ENCODE peak calls at places on chromosomes 12 and 14, in five cellular contexts. R is transverse colon, K is stomach, E is prostate gland, V is tibial nerve. H is an unnamed sample.

GRCh38 chr12:12176402-12176801 is 90.4 kb downstream of the LRP6 start:
- DNase-seq in R (no peak), K (no peak), E (no peak), V (no peak), H (no peak)

GRCh38 chr12:124666722-124667259 is 99.4 kb upstream of the NCOR2 start:
- DNase-seq in R (no peak), K (no peak), E (no peak), V (no peak), H (no peak)

GRCh38 chr12:56880416-56881035 is 53.7 kb downstream of the SDR9C7 start:
- DNase-seq in R (no peak), K (no peak), E (no peak), V (no peak), H (no peak)

GRCh38 chr12:67382206-67382871 is 113.2 kb downstream of the CAND1 start:
- DNase-seq in R (no peak), K (no peak), E (no peak), V (no peak), H (no peak)

GRCh38 chr12:96140110-96140509 is 54.1 kb upstream of the ELK3 start:
- DNase-seq in R (no peak), K (no peak), E (no peak), V (no peak), H (no peak)

GRCh38 chr12:104903648-104904423 is 54.3 kb downstream of the SLC41A2 start:
- DNase-seq in R (no peak), K (no peak), E (no peak), V (no peak), H (no peak)

GRCh38 chr14:99818503-99819036 is 25.4 kb downstream of the EML1 start:
- DNase-seq in R (no peak), K (no peak), E (no peak), V (no peak), H (no peak)

GRCh38 chr14:54369343-54369742 is 27.5 kb upstream of the CDKN3 start:
- DNase-seq in R (no peak), K (no peak), E (no peak), V (no peak), H (no peak)

GRCh38 chr12:124646385-124647230 is 79.2 kb upstream of the NCOR2 start:
- DNase-seq in R (no peak), K (no peak), E (no peak), V (no peak), H (no peak)

GRCh38 chr14:79354336-79354735 is 857.0 kb downstream of the DIO2 start:
- DNase-seq in R (no peak), K (no peak), E (no peak), V (no peak), H (no peak)

GRCh38 chr12:52313926-52314325 is 7.3 kb downstream of the KRT83 start:
- DNase-seq in R (no peak), K (no peak), E (no peak), V (no peak), H (no peak)

GRCh38 chr14:45253754-45254300 is 825 bp upstream of the MIS18BP1 start:
- DNase-seq in R (peak), K (no peak), E (peak), V (no peak), H (no peak)

GRCh38 chr14:20228681-20229080 is at the start of gene OR11H7:
- DNase-seq in R (no peak), K (no peak), E (no peak), V (no peak), H (no peak)

DNA sequence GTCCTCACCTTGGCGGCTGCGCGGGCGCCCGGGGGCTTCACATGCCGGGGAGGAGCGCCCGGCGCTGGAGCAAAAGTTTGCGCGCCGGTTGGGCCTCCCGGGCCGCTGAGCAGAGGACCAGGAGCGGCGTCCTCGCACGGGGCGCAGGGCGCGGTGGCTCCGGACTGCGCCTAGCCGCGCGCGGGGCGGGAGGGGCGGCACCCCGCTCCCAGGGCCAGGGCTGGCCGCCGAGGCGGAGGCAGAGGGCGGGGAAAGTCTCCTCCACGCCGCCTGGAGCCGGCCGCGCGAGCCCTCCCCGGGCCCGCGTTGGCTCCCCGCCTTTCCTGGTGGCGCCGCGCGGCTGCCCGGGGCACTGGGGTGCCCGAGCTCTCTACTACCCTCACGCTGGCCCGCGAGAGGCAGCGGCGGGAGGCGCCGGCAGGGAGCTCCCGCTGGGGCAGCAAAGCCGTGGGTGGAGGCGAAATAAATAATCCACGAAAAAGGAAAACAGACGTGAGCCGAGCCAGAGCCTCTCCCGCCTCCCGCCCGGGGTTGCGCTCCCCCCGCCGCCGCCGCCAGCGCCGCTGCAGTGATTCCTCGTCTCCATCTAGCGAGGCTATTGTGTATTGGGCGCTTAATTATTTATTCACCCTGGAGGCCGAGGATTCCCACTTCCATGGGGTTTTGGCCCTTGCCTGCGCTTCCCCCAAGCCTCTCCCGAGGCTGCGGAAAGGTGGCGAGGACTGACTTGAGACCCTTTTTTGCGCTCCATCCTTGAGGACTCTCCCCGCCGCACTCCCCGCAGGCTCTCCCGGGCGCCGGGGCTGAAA is 476 bp upstream of the PRIMA1 start:
- DNase-seq in R (peak), K (peak), E (peak), V (no peak), H (no peak)
- TF ChIP-seq POLR2A in R (no peak), K (no peak), E (peak), V (peak), H (no peak)

GRCh38 chr14:67619446-67620216 is at the start of gene ARG2:
- DNase-seq in R (peak), K (peak), E (peak), V (peak), H (peak)
- TF ChIP-seq POLR2A in R (peak), K (no peak), E (peak), V (peak), H (peak)

GRCh38 chr14:60214415-60215126 is 34.5 kb upstream of the PPM1A start:
- DNase-seq in R (no peak), K (no peak), E (no peak), V (no peak), H (no peak)

GRCh38 chr14:60215127-60215444 is 33.9 kb upstream of the PPM1A start:
- DNase-seq in R (peak), K (no peak), E (no peak), V (no peak), H (no peak)

GRCh38 chr14:60214003-60214402 is 35.0 kb upstream of the PPM1A start:
- DNase-seq in R (no peak), K (no peak), E (no peak), V (no peak), H (no peak)

GRCh38 chr14:60210703-60211102 is 38.3 kb upstream of the PPM1A start:
- DNase-seq in R (no peak), K (no peak), E (no peak), V (no peak), H (no peak)

DNA sequence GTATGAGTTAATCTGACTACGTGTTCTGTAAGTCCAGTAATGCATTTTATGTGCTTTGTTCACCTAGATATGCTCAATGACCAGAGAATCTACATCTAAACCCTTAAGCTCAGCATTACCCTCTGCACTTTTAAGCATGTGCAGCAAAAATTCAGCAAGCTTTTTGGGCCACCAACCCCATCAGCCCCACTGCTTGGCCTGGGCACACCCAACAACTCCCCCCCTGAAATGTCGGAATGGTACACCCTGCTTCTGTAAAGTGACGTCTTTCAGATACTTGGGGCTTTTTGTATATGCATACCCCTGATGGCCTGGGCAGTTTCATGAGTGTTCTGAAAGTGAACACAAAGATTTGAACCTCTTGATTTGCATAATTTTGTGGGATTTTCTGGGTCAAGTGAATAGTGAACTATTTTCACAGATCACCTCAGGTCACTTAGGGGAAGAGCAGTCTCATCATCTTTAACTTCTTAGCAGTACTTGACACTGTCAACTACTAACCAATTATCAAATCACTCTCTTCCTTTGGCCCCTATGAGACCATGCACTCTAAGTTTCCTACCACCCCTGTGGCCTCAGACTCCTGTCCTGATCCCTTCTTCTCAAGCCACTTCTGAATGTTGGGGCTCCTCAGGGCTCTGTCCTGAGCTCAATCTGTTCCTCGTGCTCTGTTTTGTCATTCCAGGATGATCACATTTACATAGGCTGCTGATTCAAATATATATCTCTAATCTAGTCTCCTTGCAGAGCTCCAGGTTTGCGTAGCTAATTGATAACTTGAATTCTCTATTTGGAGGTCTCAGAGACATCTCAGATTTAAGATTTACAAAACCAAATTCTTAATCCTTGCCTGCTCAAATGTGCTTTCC is 36.3 kb upstream of the PPM1A start:
- DNase-seq in R (no peak), K (no peak), E (no peak), V (no peak), H (no peak)
- TF ChIP-seq POLR2A in R (no peak), K (no peak), E (no peak), V (no peak), H (no peak)

GRCh38 chr12:6764011-6764828 is 1.9 kb upstream of the PTMS start:
- DNase-seq in R (peak), K (peak), E (peak), V (peak), H (peak)
- TF ChIP-seq POLR2A in R (no peak), K (no peak), E (peak), V (peak), H (no peak)

GRCh38 chr12:107704056-107704455 is 18.5 kb downstream of the PWP1 start:
- DNase-seq in R (no peak), K (no peak), E (no peak), V (no peak), H (no peak)
- TF ChIP-seq POLR2A in R (no peak), K (no peak), E (no peak), V (no peak), H (no peak)

GRCh38 chr12:121934318-121934682 is 15.9 kb downstream of the CFAP251 start:
- DNase-seq in R (no peak), K (no peak), E (no peak), V (no peak), H (no peak)

GRCh38 chr12:121932176-121932536 is 13.8 kb downstream of the CFAP251 start:
- DNase-seq in R (no peak), K (no peak), E (no peak), V (no peak), H (no peak)

GRCh38 chr12:121930862-121931261 is 12.5 kb downstream of the CFAP251 start:
- DNase-seq in R (no peak), K (no peak), E (no peak), V (no peak), H (no peak)

GRCh38 chr12:121932914-121933521 is 14.6 kb downstream of the CFAP251 start:
- DNase-seq in R (no peak), K (no peak), E (no peak), V (no peak), H (no peak)

DNA sequence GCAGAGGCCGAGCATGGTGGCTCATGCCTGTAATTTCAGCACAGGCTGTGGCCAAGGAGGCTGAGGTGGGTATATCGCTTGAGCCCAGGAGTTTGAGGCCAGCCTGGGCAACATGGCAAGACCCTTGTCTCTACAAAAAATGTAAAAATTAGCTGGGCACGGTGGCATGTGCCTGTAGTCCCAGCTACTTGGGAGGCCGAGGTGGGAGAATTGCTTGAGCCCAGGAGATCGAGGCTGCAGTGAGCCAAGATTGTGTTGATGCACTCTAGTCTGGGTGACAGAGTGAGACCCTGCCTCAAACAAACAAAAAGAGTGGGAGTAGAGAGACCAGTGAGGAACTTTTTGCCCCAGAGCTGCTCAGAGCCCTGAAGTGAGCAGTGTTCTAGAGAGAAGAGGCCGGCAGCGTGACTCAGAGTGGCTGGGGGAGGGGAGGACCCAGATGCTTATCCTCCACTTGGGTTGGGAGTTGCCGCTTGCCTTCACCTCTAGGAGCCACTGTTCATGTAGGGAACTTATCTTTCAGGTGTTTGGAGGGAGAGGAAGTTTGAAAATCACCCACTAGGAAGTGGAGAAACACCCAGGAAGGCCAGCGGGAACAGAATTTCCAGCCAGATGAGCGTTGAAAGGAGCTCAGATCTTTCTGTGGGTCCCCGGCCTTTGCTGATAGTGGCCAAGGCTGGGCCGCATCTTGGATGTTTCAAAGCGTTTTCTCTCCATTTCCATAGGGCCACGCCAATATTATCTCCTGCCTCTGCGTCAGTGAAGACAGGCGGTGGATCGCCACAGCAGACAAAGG is 15.3 kb downstream of the CFAP251 start:
- DNase-seq in R (no peak), K (no peak), E (no peak), V (no peak), H (peak)
- TF ChIP-seq POLR2A in R (no peak), K (no peak), E (no peak), V (no peak), H (no peak)

H was measured in erythroblast.